ENCODE peak calls at places on chromosomes 1 and 21, in eight cellular contexts. I, Q, H, F, B, E, W and V are unnamed samples.

GRCh38 chr1:167808690-167809089 is 86.9 kb downstream of the MPZL1 start:
- DNase-seq in I (no peak), Q (no peak), H (no peak), F (peak), B (no peak), E (no peak), W (no peak), V (no peak)

GRCh38 chr1:16420719-16421118 is 16.5 kb downstream of the SPATA21 start:
- DNase-seq in I (no peak), Q (no peak), H (no peak), F (no peak), B (no peak), E (no peak), W (no peak), V (peak)

GRCh38 chr1:232416026-232416568 is 213.8 kb downstream of the SIPA1L2 start:
- DNase-seq in I (no peak), Q (no peak), H (no peak), F (no peak), B (no peak), E (no peak), W (peak), V (no peak)

GRCh38 chr21:35102488-35103407 is 53.6 kb upstream of the RUNX1 start:
- DNase-seq in I (peak), Q (peak), H (peak), F (peak), B (no peak), E (peak), W (no peak), V (no peak)

GRCh38 chr1:54532033-54532432 is 16.0 kb upstream of the ACOT11 start:
- DNase-seq in I (no peak), Q (no peak), H (no peak), F (no peak), B (no peak), E (no peak), W (no peak), V (no peak)

GRCh38 chr21:32949701-32950100 is 76.0 kb upstream of the OLIG2 start:
- DNase-seq in I (no peak), Q (no peak), H (no peak), F (no peak), B (no peak), E (no peak), W (no peak), V (no peak)

GRCh38 chr1:25944986-25945385 is 38.8 kb upstream of the STMN1 start:
- DNase-seq in I (no peak), Q (no peak), H (no peak), F (peak), B (no peak), E (no peak), W (peak), V (no peak)

GRCh38 chr1:83761084-83761760 is 237.7 kb downstream of the TTLL7 start:
- DNase-seq in I (no peak), Q (no peak), H (no peak), F (no peak), B (no peak), E (peak), W (no peak), V (no peak)

GRCh38 chr21:33761104-33762036 is 119.1 kb downstream of the ITSN1 start:
- DNase-seq in I (no peak), Q (no peak), H (peak), F (peak), B (peak), E (no peak), W (peak), V (no peak)

GRCh38 chr21:33380483-33380998 is 22.7 kb upstream of the IFNGR2 start:
- DNase-seq in I (peak), Q (peak), H (peak), F (peak), B (peak), E (peak), W (peak), V (peak)

GRCh38 chr1:60924964-60925798 is 157.2 kb upstream of the NFIA start:
- DNase-seq in I (no peak), Q (no peak), H (no peak), F (no peak), B (peak), E (no peak), W (no peak), V (no peak)

GRCh38 chr1:152182942-152183341 is 23.9 kb upstream of the RPTN start:
- DNase-seq in I (no peak), Q (no peak), H (peak), F (peak), B (peak), E (no peak), W (peak), V (no peak)

GRCh38 chr21:34154878-34155277 is 81.5 kb downstream of the MRPS6 start:
- DNase-seq in I (no peak), Q (no peak), H (no peak), F (no peak), B (no peak), E (no peak), W (no peak), V (no peak)

GRCh38 chr21:20856926-20857325 is 141.3 kb upstream of the NCAM2 start:
- DNase-seq in I (no peak), Q (no peak), H (no peak), F (no peak), B (no peak), E (no peak), W (no peak), V (no peak)

GRCh38 chr1:44024031-44024902 is 7.0 kb downstream of the SLC6A9 start:
- DNase-seq in I (no peak), Q (peak), H (no peak), F (no peak), B (no peak), E (no peak), W (no peak), V (no peak)

GRCh38 chr1:175269151-175269550 is 76.6 kb upstream of the KIAA0040 start:
- DNase-seq in I (no peak), Q (no peak), H (no peak), F (no peak), B (peak), E (no peak), W (no peak), V (no peak)

GRCh38 chr1:109983380-109984189 is 980 bp upstream of the AHCYL1 start:
- DNase-seq in I (no peak), Q (no peak), H (no peak), F (peak), B (no peak), E (no peak), W (peak), V (no peak)

GRCh38 chr1:79497193-79497773 is 490.8 kb upstream of the ADGRL4 start:
- DNase-seq in I (no peak), Q (no peak), H (peak), F (peak), B (peak), E (no peak), W (peak), V (no peak)

GRCh38 chr1:117271959-117272358 is 61.2 kb upstream of the VTCN1 start:
- DNase-seq in I (no peak), Q (no peak), H (no peak), F (no peak), B (peak), E (no peak), W (peak), V (no peak)

GRCh38 chr1:92701147-92701546 is 83.8 kb downstream of the EVI5 start:
- DNase-seq in I (no peak), Q (no peak), H (peak), F (peak), B (no peak), E (no peak), W (peak), V (no peak)

GRCh38 chr1:12760256-12760795 is 13.2 kb upstream of the PRAMEF12 start:
- DNase-seq in I (no peak), Q (no peak), H (no peak), F (no peak), B (no peak), E (no peak), W (no peak), V (no peak)

GRCh38 chr1:228490120-228491078 is 3.2 kb downstream of the RNF187 start:
- DNase-seq in I (no peak), Q (no peak), H (no peak), F (peak), B (peak), E (no peak), W (peak), V (no peak)

GRCh38 chr1:212203611-212204010 is 81.6 kb upstream of the PPP2R5A start:
- DNase-seq in I (no peak), Q (no peak), H (no peak), F (no peak), B (no peak), E (no peak), W (no peak), V (no peak)

GRCh38 chr21:33660406-33660805 is 18.1 kb downstream of the ITSN1 start:
- DNase-seq in I (no peak), Q (no peak), H (no peak), F (peak), B (no peak), E (no peak), W (peak), V (no peak)

GRCh38 chr1:51784997-51785421 is 93.5 kb downstream of the NRDC start:
- DNase-seq in I (no peak), Q (no peak), H (peak), F (peak), B (no peak), E (no peak), W (peak), V (no peak)

GRCh38 chr1:35855016-35855700 is 27.9 kb upstream of the AGO1 start:
- DNase-seq in I (no peak), Q (no peak), H (no peak), F (no peak), B (no peak), E (no peak), W (no peak), V (no peak)

GRCh38 chr1:164823486-164824279 is 264.7 kb downstream of the PBX1 start:
- DNase-seq in I (no peak), Q (no peak), H (peak), F (peak), B (no peak), E (no peak), W (peak), V (no peak)

GRCh38 chr1:91884459-91885290 is 1.3 kb downstream of the TGFBR3 start:
- DNase-seq in I (no peak), Q (no peak), H (no peak), F (peak), B (no peak), E (no peak), W (peak), V (peak)

GRCh38 chr1:64410217-64410616 is 59.7 kb upstream of the CACHD1 start:
- DNase-seq in I (no peak), Q (no peak), H (no peak), F (no peak), B (no peak), E (no peak), W (no peak), V (no peak)

GRCh38 chr1:98019747-98020146 is 98.9 kb upstream of the DPYD start:
- DNase-seq in I (no peak), Q (no peak), H (no peak), F (no peak), B (no peak), E (no peak), W (peak), V (no peak)

GRCh38 chr1:42035205-42035829 is 116.6 kb upstream of the HIVEP3 start:
- DNase-seq in I (peak), Q (peak), H (peak), F (peak), B (peak), E (no peak), W (peak), V (no peak)

GRCh38 chr1:30908446-30908885 is at the start of gene SDC3:
- DNase-seq in I (no peak), Q (no peak), H (no peak), F (peak), B (peak), E (no peak), W (no peak), V (no peak)

GRCh38 chr1:234550341-234551031 is 59.5 kb downstream of the IRF2BP2 start:
- DNase-seq in I (no peak), Q (no peak), H (no peak), F (no peak), B (no peak), E (no peak), W (no peak), V (no peak)

GRCh38 chr1:22831729-22832413 is 121.2 kb downstream of the EPHB2 start:
- DNase-seq in I (no peak), Q (peak), H (peak), F (peak), B (peak), E (no peak), W (peak), V (no peak)

GRCh38 chr21:44972301-44972814 is 32.5 kb downstream of the SLX9 start:
- DNase-seq in I (no peak), Q (no peak), H (no peak), F (no peak), B (no peak), E (no peak), W (no peak), V (no peak)
- TF ChIP-seq CTCF in I (no peak), Q (no peak), H (no peak), F (no peak), B (no peak), E (no peak), W (no peak), V (no peak)

DNA sequence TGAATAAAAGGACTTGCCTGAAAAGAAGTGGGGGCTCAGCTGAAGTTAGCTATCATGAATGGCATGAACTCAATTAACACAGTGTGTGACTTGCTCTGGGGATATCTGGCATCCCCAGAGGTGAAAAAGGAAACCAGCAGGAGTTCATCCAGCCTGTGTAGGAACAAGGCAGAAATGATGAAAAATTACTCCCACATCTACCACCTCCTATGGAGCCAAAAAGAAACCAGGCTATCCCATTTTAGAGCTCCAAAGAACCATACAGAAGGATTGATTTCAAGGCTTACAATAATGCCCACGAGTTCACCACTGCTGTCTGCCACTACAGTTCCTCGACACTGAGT is 25.3 kb downstream of the TP53BP2 start:
- DNase-seq in I (no peak), Q (no peak), H (no peak), F (no peak), B (no peak), E (no peak), W (peak), V (no peak)
- TF ChIP-seq CTCF in I (no peak), Q (no peak), H (no peak), F (no peak), B (no peak), E (no peak), W (peak), V (no peak)

GRCh38 chr1:10629816-10630571 is 155.2 kb downstream of the PEX14 start:
- DNase-seq in I (no peak), Q (peak), H (no peak), F (no peak), B (no peak), E (no peak), W (no peak), V (no peak)
- TF ChIP-seq CTCF in I (no peak), Q (no peak), H (no peak), F (no peak), B (no peak), E (no peak), W (no peak), V (no peak)

DNA sequence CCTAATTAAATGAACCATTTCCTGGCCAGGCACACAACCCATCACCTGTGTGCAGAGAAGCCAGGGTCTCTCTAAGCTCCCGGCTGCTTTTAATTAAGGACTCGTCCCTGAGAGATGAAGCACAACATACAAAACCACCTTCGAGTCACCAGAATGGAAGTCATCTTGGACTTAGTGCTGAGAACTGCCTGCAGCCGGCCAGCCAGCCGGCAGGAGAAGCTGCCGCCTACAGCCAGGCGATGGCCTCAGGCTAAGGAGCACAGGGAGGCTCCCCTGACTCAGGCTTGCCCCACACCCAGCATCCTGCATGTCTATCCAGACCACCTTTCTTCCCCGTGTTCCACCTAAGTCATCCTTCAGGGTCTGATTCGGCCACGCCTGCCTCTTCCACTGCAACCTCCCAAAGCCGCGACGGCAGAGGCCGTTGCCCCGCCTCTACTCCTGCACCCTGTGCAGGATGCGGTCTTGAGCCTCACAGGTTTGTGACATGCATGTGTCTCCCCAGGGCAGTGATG is 83.6 kb downstream of the SLC66A1 start:
- DNase-seq in I (no peak), Q (no peak), H (no peak), F (no peak), B (peak), E (no peak), W (peak), V (no peak)
- TF ChIP-seq CTCF in I (no peak), Q (no peak), H (peak), F (peak), B (no peak), E (no peak), W (peak), V (no peak)

GRCh38 chr1:192998536-192998935 is 60.6 kb downstream of the UCHL5 start:
- DNase-seq in I (no peak), Q (no peak), H (no peak), F (no peak), B (no peak), E (no peak), W (no peak), V (no peak)
- TF ChIP-seq CTCF in I (no peak), Q (peak), H (peak), F (peak), B (peak), E (no peak), W (peak), V (no peak)